ENCODE peak calls at places on chromosomes 6 and 20, in seven cellular contexts. S, J, Y, M, Z, U and B are unnamed samples.

GRCh38 chr20:21090738-21091120 is 15.4 kb downstream of the LINC00237 start:
- DNase-seq in S (no peak), J (no peak), Y (no peak), M (no peak), Z (no peak), U (no peak), B (no peak)

GRCh38 chr20:6164421-6165341 is 41.9 kb upstream of the FERMT1 start:
- DNase-seq in S (no peak), J (no peak), Y (no peak), M (no peak), Z (peak; percentile 54), U (no peak), B (no peak)

GRCh38 chr6:107668826-107669474 is 155.2 kb downstream of the SCML4 start:
- DNase-seq in S (no peak), J (no peak), Y (no peak), M (no peak), Z (no peak), U (no peak), B (no peak)

GRCh38 chr20:34074101-34074760 is 37.8 kb downstream of the EIF2S2 start:
- DNase-seq in S (no peak), J (no peak), Y (no peak), M (no peak), Z (no peak), U (peak; percentile 32), B (no peak)

GRCh38 chr6:90397929-90398674 is 101.5 kb upstream of the BACH2 start:
- DNase-seq in S (no peak), J (no peak), Y (peak; percentile 22), M (no peak), Z (no peak), U (no peak), B (no peak)

GRCh38 chr6:36519352-36519751 is 27.9 kb downstream of the STK38 start:
- DNase-seq in S (no peak), J (no peak), Y (no peak), M (no peak), Z (no peak), U (no peak), B (no peak)

GRCh38 chr6:6319947-6320811 is at the start of gene F13A1:
- DNase-seq in S (no peak), J (no peak), Y (no peak), M (no peak), Z (no peak), U (no peak), B (peak; percentile 17)

GRCh38 chr6:16292942-16293341 is 54.6 kb downstream of the GMPR start:
- DNase-seq in S (no peak), J (no peak), Y (no peak), M (no peak), Z (no peak), U (no peak), B (no peak)

GRCh38 chr20:18187020-18187419 is 49.4 kb downstream of the KAT14 start:
- DNase-seq in S (no peak), J (no peak), Y (no peak), M (no peak), Z (no peak), U (no peak), B (no peak)

GRCh38 chr6:160393966-160394653 is 45.9 kb downstream of the SLC22A3 start:
- DNase-seq in S (no peak), J (no peak), Y (peak; percentile 91), M (peak; percentile 34), Z (peak; percentile 49), U (no peak), B (no peak)

GRCh38 chr6:63097222-63097621 is 114.0 kb upstream of the FKBP1C start:
- DNase-seq in S (no peak), J (no peak), Y (no peak), M (no peak), Z (no peak), U (no peak), B (no peak)
- TF ChIP-seq EP300 in S (no peak), J (no peak), Y (no peak), M (no peak), Z (no peak), U (no peak), B (no peak)

DNA sequence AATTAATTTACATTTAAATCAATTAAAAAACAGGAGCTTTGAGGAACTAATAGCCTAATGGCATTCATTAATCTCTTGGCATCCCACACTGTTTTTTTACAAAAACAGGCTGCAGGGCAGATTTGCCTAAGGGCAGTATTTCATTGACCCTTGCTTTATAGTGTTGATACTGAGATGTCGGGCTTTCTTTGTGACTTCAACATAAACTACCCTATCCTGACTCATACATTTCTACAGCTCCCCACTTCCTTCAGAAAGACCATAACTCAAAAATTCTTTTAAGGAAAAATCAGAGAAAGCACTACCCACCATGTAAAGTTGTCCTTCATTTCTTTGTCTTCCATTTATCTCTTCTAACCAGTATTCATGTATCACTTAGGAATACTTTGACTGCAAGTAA is 92.2 kb upstream of the NT5E start:
- DNase-seq in S (no peak), J (no peak), Y (no peak), M (no peak), Z (no peak), U (no peak), B (no peak)
- TF ChIP-seq POLR2A in S (no peak), J (no peak), Y (no peak), M (no peak), Z (no peak), U (no peak), B (no peak)

GRCh38 chr6:146460941-146461340 is 82.7 kb upstream of the RAB32 start:
- DNase-seq in S (no peak), J (no peak), Y (no peak), M (no peak), Z (no peak), U (no peak), B (no peak)
- H3K9me3 ChIP-seq in S (no peaks in the 10 kb centered on the region), J (no peaks in the 10 kb centered on the region), Y (no peaks in the 10 kb centered on the region), M (peaks cover 14% of the 10 kb centered on the region), Z (peaks cover 7% of the 10 kb centered on the region), U (no peaks in the 10 kb centered on the region), B (peaks cover 9% of the 10 kb centered on the region)

DNA sequence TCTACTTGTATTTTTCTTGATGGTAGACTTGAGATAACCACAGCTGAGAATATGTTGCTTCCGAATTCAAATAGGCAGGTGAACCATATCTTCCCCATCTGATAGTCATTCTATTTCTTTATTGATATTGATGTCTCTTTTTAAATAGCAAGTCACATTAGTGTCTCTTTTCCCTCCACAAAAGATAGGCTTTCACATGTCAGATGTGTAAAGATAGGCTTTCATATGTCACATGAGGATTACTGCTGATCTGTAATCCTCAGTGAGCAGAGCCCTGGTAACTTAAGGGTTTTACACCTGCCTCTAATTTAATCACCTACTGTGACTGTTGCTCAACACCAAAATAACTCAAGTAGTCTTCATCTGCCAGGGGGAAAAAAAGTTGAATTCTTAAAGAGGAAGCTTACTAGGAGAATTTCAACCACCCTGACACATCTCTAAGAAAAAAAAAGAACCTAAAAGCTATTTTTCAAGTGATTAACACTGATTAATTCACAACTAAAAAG is 45.3 kb upstream of the TRDN start:
- DNase-seq in S (no peak), J (no peak), Y (no peak), M (no peak), Z (no peak), U (no peak), B (no peak)
- TF ChIP-seq EP300 in S (no peak), J (no peak), Y (no peak), M (no peak), Z (no peak), U (no peak), B (no peak)

GRCh38 chr20:1119524-1119923 is 1.1 kb downstream of the PSMF1 start:
- DNase-seq in S (no peak), J (no peak), Y (no peak), M (no peak), Z (no peak), U (no peak), B (no peak)

GRCh38 chr20:1124416-1124815 is 6.0 kb downstream of the PSMF1 start:
- DNase-seq in S (no peak), J (no peak), Y (no peak), M (no peak), Z (no peak), U (no peak), B (no peak)

GRCh38 chr20:1121439-1121838 is 3.0 kb downstream of the PSMF1 start:
- DNase-seq in S (no peak), J (no peak), Y (no peak), M (no peak), Z (no peak), U (no peak), B (no peak)

GRCh38 chr20:1125266-1125665 is 6.9 kb downstream of the PSMF1 start:
- DNase-seq in S (no peak), J (no peak), Y (no peak), M (no peak), Z (no peak), U (no peak), B (no peak)

GRCh38 chr20:1122388-1123315 is 4.2 kb downstream of the PSMF1 start:
- DNase-seq in S (peak; percentile 29), J (no peak), Y (peak; percentile 57), M (peak; percentile 64), Z (peak; percentile 65), U (no peak), B (peak; percentile 39)
- TF ChIP-seq POLR2A in S (no peak), J (no peak), Y (no peak), M (no peak), Z (no peak), U (no peak), B (no peak)

GRCh38 chr6:168456907-168457771 is 16.2 kb downstream of the SMOC2 start:
- DNase-seq in S (no peak), J (no peak), Y (no peak), M (no peak), Z (no peak), U (no peak), B (no peak)
- H3K9me3 ChIP-seq in S (no peaks in the 10 kb centered on the region), J (no peaks in the 10 kb centered on the region), Y (no peaks in the 10 kb centered on the region), M (no peaks in the 10 kb centered on the region), Z (no peaks in the 10 kb centered on the region), U (no peaks in the 10 kb centered on the region), B (no peaks in the 10 kb centered on the region)

DNA sequence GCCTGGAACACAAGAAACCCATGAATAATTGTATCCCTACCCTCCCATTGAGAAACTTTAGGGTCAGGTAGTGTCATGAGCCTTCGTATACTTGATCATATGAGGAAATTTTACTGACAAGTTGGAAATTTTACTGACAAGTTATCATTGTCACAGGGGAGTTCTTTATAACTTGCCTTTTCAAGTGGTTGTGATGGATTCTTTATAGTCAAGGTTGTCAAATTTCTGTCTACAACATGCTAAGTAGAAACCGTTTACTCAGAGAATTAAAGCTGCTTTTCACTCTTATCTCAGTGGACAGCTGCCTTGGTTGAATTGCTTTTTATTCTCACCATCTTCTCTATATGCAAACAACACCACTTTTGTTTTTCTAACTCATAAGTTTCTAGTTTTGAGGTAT is 1286.4 kb downstream of the EPHA7 start:
- DNase-seq in S (no peak), J (no peak), Y (no peak), M (no peak), Z (no peak), U (no peak), B (no peak)
- TF ChIP-seq EP300 in S (no peak), J (no peak), Y (no peak), M (no peak), Z (no peak), U (no peak), B (no peak)

GRCh38 chr20:3767434-3768341 is at the start of gene ADISSP:
- DNase-seq in S (peak; percentile 97), J (peak; percentile 100), Y (peak; percentile 99), M (peak; percentile 99), Z (peak; percentile 99), U (peak; percentile 100), B (peak; percentile 99)
- TF ChIP-seq POLR2A in S (peak; percentile 51), J (peak; percentile 67), Y (peak; percentile 94), M (peak; percentile 22), Z (no peak), U (peak; percentile 12), B (peak; percentile 70)